ENCODE peak calls at places on chromosome 18, in four cellular contexts. U is DMS 273 treated with DMSO at 0.1 percent for 48 hours, Z is left lung, W is left ventricle myocardium inferior. V is an unnamed sample.

GRCh38 chr18:77862358-77862757 is 612.7 kb downstream of the GALR1 start:
- DNase-seq in Z (no peak), U (no peak), W (no peak), V (no peak)

GRCh38 chr18:23521907-23522306 is 18.6 kb downstream of the RMC1 start:
- DNase-seq in U (no peak), W (no peak), Z (no peak), V (no peak)

GRCh38 chr18:417495-417894 is 83.0 kb downstream of the COLEC12 start:
- DNase-seq in U (no peak), W (no peak), Z (no peak), V (no peak)

GRCh38 chr18:34322365-34323289 is 97.9 kb upstream of the NOL4 start:
- DNase-seq in U (no peak), W (peak), Z (peak), V (peak)

GRCh38 chr18:13159579-13159978 is 59.0 kb upstream of the LDLRAD4 start:
- DNase-seq in Z (no peak), W (no peak), U (no peak), V (no peak)

GRCh38 chr18:45951021-45951714 is 16.0 kb downstream of the EPG5 start:
- DNase-seq in U (no peak), W (no peak), Z (peak), V (no peak)

GRCh38 chr18:23799540-23799939 is 110.3 kb downstream of the LAMA3 start:
- DNase-seq in W (no peak), U (no peak), Z (no peak), V (no peak)

GRCh38 chr18:13218376-13219011 is at the start of gene LDLRAD4:
- DNase-seq in W (peak), U (no peak), Z (no peak), V (no peak)

GRCh38 chr18:48295586-48296311 is 113.4 kb downstream of the ZBTB7C start:
- DNase-seq in Z (no peak), W (no peak), U (no peak), V (no peak)

GRCh38 chr18:80159713-80160636 is 50.9 kb downstream of the ADNP2 start:
- DNase-seq in W (peak), Z (no peak), U (no peak), V (no peak)

V was measured in occipital lobe.